ENCODE peak calls at places on chromosomes 4 and X, in eight cellular contexts. Q, K, N, O, P, D, V and X are unnamed samples.

GRCh38 chr4:74431113-74431826 is 13.7 kb upstream of the AREG start:
- DNase-seq in V (no peak), P (no peak), O (no peak), Q (no peak), D (peak; percentile 50), N (no peak), K (no peak), X (no peak)

GRCh38 chrX:20965270-20966044 is 408.8 kb upstream of the CNKSR2 start:
- DNase-seq in K (no peak), P (no peak), D (no peak), V (no peak), Q (no peak), O (no peak), N (no peak), X (no peak)

GRCh38 chr4:140427919-140428471 is 547 bp upstream of the CLGN start:
- DNase-seq in O (no peak), P (no peak), N (no peak), D (no peak), Q (peak; percentile 42), V (no peak), K (no peak), X (no peak)

GRCh38 chr4:1871471-1872021 is 353 bp downstream of the NSD2 start:
- DNase-seq in P (no peak), D (peak; percentile 90), Q (peak; percentile 38), K (peak; percentile 77), O (no peak), N (peak; percentile 73), V (peak; percentile 35), X (no peak)

GRCh38 chr4:779555-779954 is 46.4 kb downstream of the CPLX1 start:
- DNase-seq in K (no peak), O (no peak), Q (no peak), V (no peak), N (no peak), D (no peak), P (no peak), X (no peak)

GRCh38 chr4:151993521-151993920 is 232.7 kb upstream of the GATB start:
- DNase-seq in K (no peak), O (no peak), Q (no peak), P (no peak), D (no peak), N (no peak), V (no peak), X (no peak)

GRCh38 chrX:118049713-118050112 is 66.9 kb downstream of the KLHL13 start:
- DNase-seq in Q (no peak), N (no peak), V (no peak), K (no peak), D (no peak), O (no peak), P (no peak), X (no peak)

GRCh38 chrX:71450433-71451106 is 82.3 kb upstream of the OGT start:
- DNase-seq in D (no peak), K (no peak), O (no peak), N (no peak), V (no peak), Q (no peak), P (no peak), X (no peak)

GRCh38 chrX:2474963-2475726 is 25.6 kb downstream of the DHRSX start:
- DNase-seq in P (no peak), Q (peak; percentile 82), N (peak; percentile 55), V (no peak), D (no peak), K (peak; percentile 62), O (no peak), X (no peak)

GRCh38 chrX:139554367-139554766 is 23.8 kb downstream of the F9 start:
- DNase-seq in O (no peak), P (no peak), D (no peak), K (no peak), Q (no peak), N (no peak), V (no peak), X (no peak)

GRCh38 chr4:88033309-88033708 is 25.9 kb downstream of the PKD2 start:
- DNase-seq in P (no peak), D (no peak), K (peak; percentile 64), V (peak; percentile 25), N (no peak), Q (peak; percentile 68), O (peak; percentile 28), X (peak; percentile 66)

GRCh38 chr4:26821677-26822503 is 38.8 kb upstream of the STIM2 start:
- DNase-seq in O (no peak), V (no peak), D (no peak), N (no peak), Q (peak; percentile 27), K (no peak), P (no peak), X (no peak)

GRCh38 chrX:32871636-32872035 is 339.7 kb downstream of the DMD start:
- DNase-seq in O (no peak), P (no peak), K (no peak), Q (no peak), D (no peak), N (no peak), V (no peak), X (no peak)

GRCh38 chr4:125387770-125388169 is 73.0 kb downstream of the FAT4 start:
- DNase-seq in P (no peak), D (no peak), K (no peak), O (no peak), V (no peak), N (no peak), Q (no peak), X (no peak)

GRCh38 chr4:125390727-125391126 is 76.0 kb downstream of the FAT4 start:
- DNase-seq in D (no peak), P (no peak), N (no peak), K (no peak), V (no peak), O (no peak), Q (no peak), X (no peak)

GRCh38 chr4:125390126-125390525 is 75.4 kb downstream of the FAT4 start:
- DNase-seq in N (no peak), P (no peak), D (no peak), O (peak; percentile 32), V (no peak), Q (no peak), K (no peak), X (no peak)

GRCh38 chr4:125388653-125389052 is 73.9 kb downstream of the FAT4 start:
- DNase-seq in Q (no peak), N (no peak), K (no peak), O (no peak), P (no peak), V (no peak), D (no peak), X (no peak)

GRCh38 chr4:125389713-125390112 is 75.0 kb downstream of the FAT4 start:
- DNase-seq in P (no peak), Q (peak; percentile 16), V (no peak), D (no peak), K (no peak), N (no peak), O (no peak), X (no peak)
- H3K27ac ChIP-seq in P (peak overlapping the region; percentile 83), Q (no peak overlapping the region), V (peak overlapping the region; percentile 71), D (peak overlapping the region; percentile 65), K (no peak overlapping the region), N (no peak overlapping the region), O (peak overlapping the region; percentile 77), X (no peak overlapping the region)

GRCh38 chr4:180937083-180937482 is 1306.1 kb upstream of the TENM3 start:
- DNase-seq in D (no peak), K (no peak), N (no peak), V (no peak), Q (no peak), P (no peak), O (no peak), X (no peak)

GRCh38 chr4:180947421-180947820 is 1295.8 kb upstream of the TENM3 start:
- DNase-seq in P (no peak), N (no peak), Q (no peak), D (no peak), V (no peak), O (no peak), K (no peak), X (no peak)

GRCh38 chr4:180946188-180946587 is 1297.0 kb upstream of the TENM3 start:
- DNase-seq in N (no peak), P (no peak), D (no peak), Q (no peak), O (no peak), V (no peak), K (no peak), X (no peak)

GRCh38 chr4:180940680-180941079 is 1302.5 kb upstream of the TENM3 start:
- DNase-seq in P (no peak), D (no peak), O (no peak), N (no peak), V (no peak), Q (no peak), K (no peak), X (no peak)

DNA sequence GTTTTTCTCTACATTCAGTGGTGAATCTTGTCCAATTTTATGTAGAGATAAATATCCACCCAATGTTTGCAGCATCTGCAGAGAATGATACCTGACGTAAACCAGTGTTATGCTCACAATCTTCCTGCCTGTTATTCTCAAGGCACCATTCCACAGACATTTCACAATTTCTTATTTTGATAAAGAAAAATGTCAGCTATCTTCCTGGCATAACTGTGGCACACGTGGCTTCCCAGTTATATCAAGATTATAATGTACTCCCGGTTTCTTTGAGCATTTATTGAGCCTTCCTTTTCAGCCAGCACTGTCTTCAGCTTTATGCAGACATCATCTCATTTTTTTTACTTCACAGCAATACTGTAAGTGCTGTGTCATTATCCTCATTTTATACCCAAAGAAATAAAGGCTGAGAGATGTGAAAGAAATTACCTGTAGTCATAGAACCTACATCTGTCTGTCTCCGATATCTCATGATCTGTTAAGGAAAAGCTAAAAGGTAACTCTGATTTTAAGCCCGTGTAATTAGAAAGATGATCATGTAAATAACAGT is 1300.8 kb upstream of the TENM3 start:
- DNase-seq in K (no peak), D (no peak), P (no peak), N (no peak), O (no peak), V (no peak), Q (no peak), X (no peak)
- H3K4me3 ChIP-seq in K (no peak overlapping the region), D (no peak overlapping the region), P (no peak overlapping the region), N (no peak overlapping the region), O (no peak overlapping the region), V (no peak overlapping the region), Q (no peak overlapping the region), X (no peak overlapping the region)

GRCh38 chr4:41025824-41026223 is 188.5 kb downstream of the APBB2 start:
- DNase-seq in K (no peak), P (no peak), O (no peak), V (no peak), D (no peak), N (no peak), Q (no peak), X (no peak)
- TF ChIP-seq CTCF in K (no peak), P (no peak), O (no peak), V (no peak), D (no peak), N (no peak), Q (no peak), X (no peak)

GRCh38 chr4:113553082-113553481 is 208.5 kb downstream of the CAMK2D start:
- DNase-seq in K (no peak), P (no peak), O (no peak), D (no peak), Q (no peak), V (no peak), N (no peak), X (no peak)

GRCh38 chr4:113550510-113550909 is 211.0 kb downstream of the CAMK2D start:
- DNase-seq in Q (no peak), V (no peak), P (no peak), D (no peak), O (no peak), N (no peak), K (no peak), X (no peak)

GRCh38 chr4:113547487-113548042 is 214.0 kb downstream of the CAMK2D start:
- DNase-seq in D (peak; percentile 81), K (peak; percentile 96), O (peak; percentile 85), N (peak; percentile 86), V (peak; percentile 95), Q (peak; percentile 93), P (peak; percentile 83), X (peak; percentile 90)

GRCh38 chr4:113548303-113548702 is 213.2 kb downstream of the CAMK2D start:
- DNase-seq in P (no peak), N (no peak), D (no peak), Q (no peak), K (no peak), V (no peak), O (no peak), X (no peak)
- H3K27ac ChIP-seq in P (peak overlapping the region; percentile 68), N (no peak overlapping the region), D (peak overlapping the region; percentile 69), Q (peak overlapping the region; percentile 53), K (peak overlapping the region; percentile 3), V (peak overlapping the region; percentile 76), O (peak overlapping the region; percentile 56), X (no peak overlapping the region)